ENCODE peak calls at places on chromosomes 5 and 9, in eight cellular contexts. Z is brain microvascular endothelial cell, B is bronchial epithelial cell, I is transverse colon, T is A549, C is coronary artery, W is A673, Y is cardiac fibroblast. O is an unnamed sample.
A peak's percentile ranks its signal among the peaks of the same experiment; 100 is the strongest.

GRCh38 chr5:101429241-101429640 is 526.2 kb upstream of the ST8SIA4 start:
- DNase-seq in B (no peak), W (no peak), I (no peak), T (no peak), C (no peak), Y (no peak), Z (no peak), O (no peak)

GRCh38 chr9:36827593-36827992 is 206.5 kb downstream of the PAX5 start:
- DNase-seq in W (no peak), I (no peak), Y (no peak), C (no peak), T (no peak), B (no peak), Z (no peak), O (no peak)

GRCh38 chr9:121721770-121722169 is 70.3 kb downstream of the DAB2IP start:
- DNase-seq in Z (no peak), B (no peak), Y (no peak), C (no peak), I (no peak), T (no peak), W (no peak), O (no peak)

GRCh38 chr9:121568541-121569265 is 69.1 kb upstream of the GGTA1 start:
- DNase-seq in C (no peak), Z (no peak), T (no peak), B (no peak), W (no peak), Y (no peak), I (peak; percentile 24), O (no peak)

GRCh38 chr9:33623658-33624586 is 99.9 kb downstream of the ANKRD18B start:
- DNase-seq in W (peak; percentile 82), Z (peak; percentile 60), Y (peak; percentile 75), T (peak; percentile 90), B (peak; percentile 78), I (peak; percentile 62), C (no peak), O (peak; percentile 33)

GRCh38 chr5:6678385-6678784 is 34.8 kb upstream of the TENT4A start:
- DNase-seq in I (no peak), Z (no peak), B (no peak), C (no peak), W (no peak), Y (no peak), T (no peak), O (no peak)

GRCh38 chr9:130459941-130460340 is 15.2 kb downstream of the ASS1 start:
- DNase-seq in B (no peak), Y (no peak), T (no peak), W (no peak), Z (no peak), C (no peak), I (no peak), O (no peak)

GRCh38 chr9:112032733-112033132 is 136.1 kb downstream of the UGCG start:
- DNase-seq in B (no peak), T (no peak), W (peak; percentile 49), Y (no peak), C (no peak), I (no peak), Z (no peak), O (no peak)

GRCh38 chr9:79264511-79265448 is 307.0 kb upstream of the TLE4 start:
- DNase-seq in C (no peak), B (no peak), Y (no peak), T (no peak), Z (no peak), W (peak; percentile 11), I (no peak), O (no peak)

GRCh38 chr5:42900734-42901133 is 89.0 kb upstream of the SELENOP start:
- DNase-seq in B (no peak), W (no peak), C (no peak), I (no peak), Z (no peak), T (no peak), Y (no peak), O (no peak)

GRCh38 chr5:154358410-154359221 is 87.2 kb upstream of the SAP30L start:
- DNase-seq in Z (no peak), T (no peak), B (no peak), Y (peak; percentile 49), I (no peak), C (no peak), W (no peak), O (no peak)

GRCh38 chr5:135253601-135254165 is 145.3 kb downstream of the MACROH2A1 start:
- DNase-seq in I (no peak), C (no peak), Z (no peak), B (no peak), Y (no peak), T (no peak), W (no peak), O (no peak)

GRCh38 chr9:132181796-132182521 is 20.1 kb downstream of the NTNG2 start:
- DNase-seq in C (no peak), T (no peak), B (no peak), Y (peak; percentile 64), W (peak; percentile 91), Z (no peak), I (no peak), O (no peak)

GRCh38 chr9:133528001-133528886 is 3.5 kb upstream of the MYMK start:
- DNase-seq in B (no peak), C (no peak), I (no peak), Z (no peak), Y (no peak), T (no peak), W (no peak), O (no peak)

GRCh38 chr5:112848116-112848811 is 12.8 kb upstream of the SRP19 start:
- DNase-seq in W (peak; percentile 82), B (peak; percentile 71), T (peak; percentile 33), Y (peak; percentile 82), Z (peak; percentile 58), I (no peak), C (no peak), O (peak; percentile 65)

GRCh38 chr5:144886668-144887067 is 716.0 kb downstream of the KCTD16 start:
- DNase-seq in W (no peak), Y (no peak), C (no peak), T (no peak), Z (no peak), I (no peak), B (no peak), O (no peak)

GRCh38 chr9:108416321-108416720 is 439.5 kb downstream of the ACTL7B start:
- DNase-seq in B (peak; percentile 65), T (no peak), Y (no peak), Z (no peak), W (no peak), C (no peak), I (no peak), O (no peak)

GRCh38 chr9:136545065-136545965 is 533 bp downstream of the NOTCH1 start:
- DNase-seq in B (no peak), Y (no peak), C (no peak), Z (no peak), T (no peak), I (no peak), W (peak; percentile 43), O (no peak)

GRCh38 chr9:112866662-112867274 is 23.9 kb downstream of the SLC46A2 start:
- DNase-seq in W (peak; percentile 65), T (no peak), Y (peak; percentile 86), I (peak; percentile 21), B (peak; percentile 65), Z (no peak), C (no peak), O (no peak)

GRCh38 chr5:118700510-118700909 is 287.8 kb downstream of the DTWD2 start:
- DNase-seq in B (no peak), Y (no peak), T (no peak), C (no peak), I (no peak), Z (no peak), W (no peak), O (no peak)

GRCh38 chr9:17631396-17631795 is 52.5 kb downstream of the SH3GL2 start:
- DNase-seq in Y (no peak), C (no peak), I (no peak), T (no peak), Z (no peak), B (no peak), W (no peak), O (no peak)

DNA sequence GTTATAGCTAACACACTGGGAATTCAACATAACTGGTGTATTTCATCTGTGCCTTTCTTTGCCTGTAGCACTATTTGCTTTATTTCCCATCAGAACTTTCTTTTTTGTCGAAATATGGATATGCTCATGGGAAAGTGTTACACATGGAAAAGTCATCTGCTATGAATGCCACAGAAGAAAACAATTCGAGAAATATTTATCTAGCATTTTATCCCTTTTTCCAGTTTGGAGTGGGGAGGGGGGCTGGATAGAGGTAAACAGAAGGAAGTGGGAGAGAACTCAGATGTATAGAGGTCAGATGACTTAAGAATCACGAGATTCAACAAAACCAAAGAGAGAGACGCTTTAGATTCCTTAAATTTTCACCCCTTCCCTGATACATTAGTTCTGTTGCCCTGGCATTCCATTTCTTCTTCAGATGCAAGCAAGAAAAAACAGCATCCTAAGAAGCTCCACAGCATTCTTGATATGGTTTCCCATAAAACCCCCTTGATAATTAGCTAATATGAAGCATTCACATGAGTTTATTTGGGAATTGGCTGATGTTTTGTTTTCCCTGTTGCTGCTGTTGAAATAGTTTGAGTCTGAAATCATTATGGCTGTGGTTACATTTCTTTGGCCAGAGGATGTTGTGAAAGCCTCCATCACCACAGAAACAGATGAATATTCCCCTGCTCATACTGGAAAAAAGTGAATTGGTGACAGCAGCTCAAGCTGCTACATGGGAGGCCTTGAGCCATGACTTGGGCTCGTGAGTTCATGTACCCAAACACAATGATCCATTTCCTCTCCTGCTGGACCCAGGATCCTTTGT is 335.8 kb upstream of the DAB2 start:
- DNase-seq in I (no peak), Z (peak; percentile 96), Y (peak; percentile 96), W (no peak), B (peak; percentile 66), C (no peak), T (no peak), O (no peak)
- TF ChIP-seq CTCF in I (no peak), Z (no peak), Y (no peak), W (no peak), B (no peak), C (no peak), T (no peak), O (no peak)

GRCh38 chr9:77865385-77865784 is 166.2 kb downstream of the GNAQ start:
- DNase-seq in I (peak; percentile 68), Z (no peak), T (no peak), B (no peak), C (no peak), W (no peak), Y (no peak), O (no peak)
- H3K4me3 ChIP-seq in I (no peak overlapping the region), Z (no peak overlapping the region), T (no peak overlapping the region), B (no peak overlapping the region), C (no peak overlapping the region), W (no peak overlapping the region), Y (no peak overlapping the region), O (no peak overlapping the region)

DNA sequence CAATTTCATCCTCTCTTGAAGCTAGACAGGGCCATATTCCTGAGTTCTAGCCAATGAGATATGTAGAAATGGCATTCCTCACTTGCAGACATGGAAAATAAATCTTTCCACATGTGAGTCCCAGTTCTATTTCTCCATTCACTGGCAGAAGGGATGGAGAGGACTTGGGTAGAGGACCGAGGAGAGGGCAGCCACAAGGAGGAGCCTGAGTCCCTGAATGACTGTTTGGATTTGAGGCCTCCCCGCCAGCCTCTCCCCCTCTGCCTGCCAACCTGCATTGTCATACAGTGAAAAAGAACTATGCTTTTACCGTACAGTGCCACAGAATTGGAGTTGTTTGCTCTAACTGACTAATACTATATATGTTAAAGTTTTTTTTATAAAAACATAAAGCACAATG is 583.0 kb upstream of the WWC1 start:
- DNase-seq in W (peak; percentile 40), C (no peak), B (no peak), Y (no peak), I (no peak), T (no peak), Z (no peak), O (no peak)
- TF ChIP-seq CTCF in W (peak; percentile 42), C (no peak), B (peak; percentile 4), Y (no peak), I (no peak), T (no peak), Z (peak; percentile 34), O (no peak)

GRCh38 chr5:151408633-151409243 is 38.7 kb upstream of the SLC36A1 start:
- DNase-seq in C (no peak), B (no peak), Y (no peak), T (no peak), W (no peak), I (no peak), Z (no peak), O (no peak)
- H3K4me3 ChIP-seq in C (no peak overlapping the region), B (no peak overlapping the region), Y (no peak overlapping the region), T (no peak overlapping the region), W (no peak overlapping the region), I (no peak overlapping the region), Z (no peak overlapping the region), O (no peak overlapping the region)